ENCODE peak calls at places on chromosome 18, in nine cellular contexts. C is kidney, R is bronchial epithelial cell, T is nephron progenitor cell, M is endothelial cell, X is foreskin fibroblast, V is chondrocyte, A is tibial artery, B is HFF-Myc. J is an unnamed sample.
A peak's percentile ranks its signal among the peaks of the same experiment; 100 is the strongest.

GRCh38 chr18:6781179-6781714 is 51.7 kb downstream of the ARHGAP28 start:
- DNase-seq in A (no peak), C (no peak), M (peak; percentile 63), V (no peak), X (no peak), B (no peak), T (peak; percentile 21), R (no peak), J (no peak)

GRCh38 chr18:78092901-78093300 is 843.3 kb downstream of the GALR1 start:
- DNase-seq in R (no peak), A (no peak), M (no peak), V (no peak), X (no peak), T (no peak), B (no peak), C (no peak), J (no peak)

GRCh38 chr18:8507881-8508280 is 101.4 kb upstream of the RAB12 start:
- DNase-seq in C (no peak), M (no peak), T (no peak), X (peak; percentile 26), B (no peak), R (no peak), A (no peak), V (no peak), J (no peak)

GRCh38 chr18:79248495-79249078 is 147.1 kb upstream of the NFATC1 start:
- DNase-seq in X (no peak), A (no peak), B (no peak), M (no peak), R (peak; percentile 7), V (no peak), T (no peak), C (no peak), J (no peak)

GRCh38 chr18:10524507-10525425 is 1.1 kb upstream of the NAPG start:
- DNase-seq in B (no peak), A (no peak), T (no peak), V (no peak), C (no peak), R (peak; percentile 71), M (no peak), X (no peak), J (peak; percentile 53)

GRCh38 chr18:79578396-79579260 is 101.0 kb upstream of the CTDP1 start:
- DNase-seq in V (peak; percentile 90), A (peak; percentile 61), B (no peak), C (peak; percentile 57), R (no peak), M (no peak), T (no peak), X (no peak), J (peak; percentile 56)

GRCh38 chr18:9627642-9628041 is 13.3 kb upstream of the PPP4R1 start:
- DNase-seq in M (no peak), T (no peak), B (no peak), X (no peak), R (peak; percentile 81), V (no peak), C (no peak), A (no peak), J (no peak)

GRCh38 chr18:22177496-22177866 is 8.1 kb downstream of the GATA6 start:
- DNase-seq in R (no peak), M (no peak), B (no peak), V (no peak), C (no peak), X (no peak), T (no peak), A (no peak), J (no peak)

GRCh38 chr18:59932401-59932800 is 32.6 kb downstream of the PMAIP1 start:
- DNase-seq in B (no peak), R (no peak), M (no peak), A (no peak), V (no peak), C (no peak), X (no peak), T (no peak), J (no peak)

GRCh38 chr18:1057367-1057766 is 152.7 kb downstream of the ADCYAP1 start:
- DNase-seq in T (no peak), B (no peak), X (no peak), V (no peak), A (no peak), M (no peak), R (no peak), C (no peak), J (no peak)

GRCh38 chr18:8732442-8733360 is 27.3 kb downstream of the MTCL1 start:
- DNase-seq in C (no peak), M (no peak), R (no peak), T (no peak), B (no peak), X (no peak), V (no peak), A (no peak), J (peak; percentile 60)

GRCh38 chr18:46660955-46661749 is 4.1 kb upstream of the LOXHD1 start:
- DNase-seq in V (no peak), M (peak; percentile 24), A (no peak), X (no peak), B (no peak), C (no peak), T (peak; percentile 21), R (no peak), J (no peak)

GRCh38 chr18:39732918-39733317 is 2167.3 kb upstream of the CELF4 start:
- DNase-seq in T (no peak), V (no peak), A (no peak), M (no peak), R (no peak), C (no peak), B (no peak), X (no peak), J (no peak)
- TF ChIP-seq CTCF in T (peak; percentile 11), V (no peak), A (no peak), M (no peak), R (peak; percentile 25), C (no peak), B (no peak), X (no peak), J (no peak)

GRCh38 chr18:3444954-3445353 is 5.0 kb upstream of the TGIF1 start:
- DNase-seq in X (no peak), M (no peak), B (no peak), C (no peak), T (no peak), V (no peak), R (no peak), A (no peak), J (no peak)

GRCh38 chr18:3447035-3447894 is 2.7 kb upstream of the TGIF1 start:
- DNase-seq in A (peak; percentile 82), B (no peak), M (peak; percentile 48), R (peak; percentile 65), T (peak; percentile 42), C (peak; percentile 78), X (no peak), V (no peak), J (peak; percentile 26)

GRCh38 chr18:3442894-3443293 is 7.1 kb upstream of the TGIF1 start:
- DNase-seq in M (no peak), R (no peak), C (no peak), X (no peak), B (no peak), A (no peak), V (no peak), T (no peak), J (no peak)

GRCh38 chr18:3440340-3440739 is 9.6 kb upstream of the TGIF1 start:
- DNase-seq in T (no peak), V (no peak), B (no peak), C (no peak), R (no peak), M (no peak), X (no peak), A (no peak), J (no peak)

DNA sequence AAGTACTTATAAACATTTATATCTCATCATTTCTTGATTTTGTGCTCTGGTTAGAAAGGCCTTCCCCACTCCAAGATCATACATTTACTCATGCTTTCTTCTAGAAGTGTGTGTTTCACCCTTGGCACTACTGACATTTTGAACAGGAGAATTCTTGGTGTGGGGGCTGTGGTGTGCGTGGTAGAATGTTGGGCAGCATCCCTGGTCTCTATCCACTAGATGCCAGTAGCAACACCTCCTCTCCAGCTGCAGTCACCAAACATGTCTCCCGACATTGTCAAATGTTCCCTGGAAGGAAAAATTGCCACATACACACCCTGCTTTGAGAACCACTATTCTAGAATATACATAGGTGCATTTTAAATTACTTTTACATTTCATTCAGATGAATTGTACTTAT is 8.7 kb upstream of the TGIF1 start:
- DNase-seq in V (no peak), C (no peak), T (peak; percentile 12), M (peak; percentile 39), A (no peak), R (peak; percentile 34), X (no peak), B (no peak), J (peak; percentile 49)
- TF ChIP-seq CTCF in V (peak; percentile 74), C (peak; percentile 40), T (peak; percentile 28), M (no peak), A (peak; percentile 31), R (peak; percentile 35), X (peak; percentile 43), B (peak; percentile 39), J (peak; percentile 42)

DNA sequence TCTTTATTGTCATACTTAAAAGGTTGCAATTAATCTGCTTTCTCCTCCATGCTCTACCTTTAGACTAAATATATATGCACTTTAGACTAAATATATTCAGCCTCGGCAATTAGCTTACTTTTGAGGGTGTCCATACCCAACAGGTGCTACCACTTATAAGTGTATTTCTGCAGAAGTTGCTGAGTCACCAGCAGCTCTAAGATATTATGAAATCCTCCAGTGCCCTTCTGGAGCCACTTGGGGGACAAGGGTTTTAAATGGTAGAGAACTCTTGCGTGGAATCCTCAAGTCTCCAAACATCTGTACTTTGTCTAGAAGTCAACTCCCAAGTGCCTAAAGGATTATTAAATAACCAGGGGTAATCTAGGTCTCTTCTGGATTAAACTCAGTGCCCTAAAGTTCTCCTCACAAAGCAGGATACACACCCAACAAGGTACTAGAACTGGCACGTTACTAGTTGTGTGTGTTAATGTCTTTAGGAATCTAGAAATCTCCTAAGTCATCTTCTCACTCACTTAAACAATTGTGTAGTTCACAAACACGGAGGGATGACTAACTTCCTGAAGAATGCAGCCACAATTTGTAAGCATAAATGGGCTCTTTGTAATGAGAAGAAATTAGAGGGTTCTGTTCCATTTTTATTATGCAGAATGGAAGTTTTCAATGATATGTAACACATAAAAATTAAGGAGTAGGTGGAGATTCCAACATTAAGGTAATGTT is 159.7 kb downstream of the CD226 start:
- DNase-seq in V (no peak), C (no peak), M (no peak), B (no peak), A (no peak), X (peak; percentile 38), R (peak; percentile 77), T (no peak), J (no peak)
- TF ChIP-seq CTCF in V (no peak), C (no peak), M (no peak), B (no peak), A (no peak), X (no peak), R (no peak), T (no peak), J (no peak)

GRCh38 chr18:76256897-76257500 is 238.0 kb downstream of the ZNF516 start:
- DNase-seq in M (peak; percentile 42), B (peak; percentile 30), C (no peak), A (no peak), T (peak; percentile 53), R (peak; percentile 65), V (no peak), X (peak; percentile 59), J (no peak)
- TF ChIP-seq CTCF in M (peak; percentile 57), B (peak; percentile 76), C (peak; percentile 62), A (peak; percentile 57), T (peak; percentile 81), R (peak; percentile 71), V (peak; percentile 89), X (peak; percentile 88), J (peak; percentile 46)